ENCODE peak calls at places on chromosomes 6 and 20, in four cellular contexts. W, K, Q and T are unnamed samples. For H3K27me3, the result is how much of the 10 kb centered on the place peaks cover.

GRCh38 chr6:42210551-42210950 is 7.1 kb downstream of the MRPS10 start:
- DNase-seq in W (no peak), K (no peak), Q (no peak), T (no peak)

GRCh38 chr20:53040678-53041674 is 68.8 kb downstream of the TSHZ2 start:
- DNase-seq in W (peak), K (no peak), Q (no peak), T (no peak)

GRCh38 chr6:111852704-111853103 is 20.5 kb downstream of the FYN start:
- DNase-seq in Q (peak), W (no peak), K (no peak), T (no peak)

GRCh38 chr6:25363429-25363828 is 84.3 kb downstream of the CARMIL1 start:
- DNase-seq in Q (no peak), K (no peak), W (no peak), T (no peak)

GRCh38 chr6:44788387-44788981 is 401.0 kb downstream of the CDC5L start:
- DNase-seq in Q (peak), K (no peak), W (no peak), T (no peak)

GRCh38 chr6:9481292-9482029 is 933.4 kb downstream of the TFAP2A start:
- DNase-seq in Q (peak), K (no peak), W (no peak), T (no peak)

GRCh38 chr20:38645980-38646858 is 44.6 kb downstream of the ARHGAP40 start:
- DNase-seq in K (peak), Q (peak), W (peak), T (no peak)

GRCh38 chr20:35091808-35092523 is 641 bp downstream of the TRPC4AP start:
- DNase-seq in Q (peak), W (no peak), K (no peak), T (no peak)

GRCh38 chr20:20078041-20078440 is 25.7 kb downstream of the CFAP61 start:
- DNase-seq in K (no peak), Q (no peak), W (no peak), T (no peak)

GRCh38 chr6:90194371-90194841 is 102.2 kb downstream of the BACH2 start:
- DNase-seq in W (no peak), K (no peak), Q (peak), T (no peak)

GRCh38 chr6:112268011-112268410 is 13.6 kb upstream of the LAMA4 start:
- DNase-seq in K (no peak), Q (no peak), W (no peak), T (no peak)

GRCh38 chr6:77298298-77298697 is 165.0 kb downstream of the HTR1B start:
- DNase-seq in K (no peak), W (no peak), Q (peak), T (no peak)

GRCh38 chr6:42616716-42617115 is 52.9 kb downstream of the UBR2 start:
- DNase-seq in W (no peak), K (no peak), Q (peak), T (no peak)

GRCh38 chr20:59836768-59837167 is 96.7 kb downstream of the SYCP2 start:
- DNase-seq in K (no peak), W (no peak), Q (no peak), T (no peak)

GRCh38 chr6:160028487-160029275 is 59.8 kb downstream of the IGF2R start:
- DNase-seq in W (no peak), Q (no peak), K (no peak), T (no peak)

GRCh38 chr20:50464026-50464724 is 46.0 kb upstream of the PTPN1 start:
- DNase-seq in W (peak), Q (peak), K (peak), T (no peak)

GRCh38 chr20:61404311-61404710 is 152.2 kb downstream of the CDH4 start:
- DNase-seq in Q (no peak), W (no peak), K (no peak), T (no peak)

GRCh38 chr6:134447423-134447822 is 129.5 kb upstream of the SGK1 start:
- DNase-seq in Q (no peak), K (no peak), W (no peak), T (no peak)

GRCh38 chr6:33343953-33344611 is 26.5 kb upstream of the ZBTB22 start:
- DNase-seq in Q (no peak), W (no peak), K (no peak), T (no peak)

GRCh38 chr20:36101201-36101600 is 53.3 kb upstream of the EPB41L1 start:
- DNase-seq in K (no peak), W (no peak), Q (no peak), T (no peak)

DNA sequence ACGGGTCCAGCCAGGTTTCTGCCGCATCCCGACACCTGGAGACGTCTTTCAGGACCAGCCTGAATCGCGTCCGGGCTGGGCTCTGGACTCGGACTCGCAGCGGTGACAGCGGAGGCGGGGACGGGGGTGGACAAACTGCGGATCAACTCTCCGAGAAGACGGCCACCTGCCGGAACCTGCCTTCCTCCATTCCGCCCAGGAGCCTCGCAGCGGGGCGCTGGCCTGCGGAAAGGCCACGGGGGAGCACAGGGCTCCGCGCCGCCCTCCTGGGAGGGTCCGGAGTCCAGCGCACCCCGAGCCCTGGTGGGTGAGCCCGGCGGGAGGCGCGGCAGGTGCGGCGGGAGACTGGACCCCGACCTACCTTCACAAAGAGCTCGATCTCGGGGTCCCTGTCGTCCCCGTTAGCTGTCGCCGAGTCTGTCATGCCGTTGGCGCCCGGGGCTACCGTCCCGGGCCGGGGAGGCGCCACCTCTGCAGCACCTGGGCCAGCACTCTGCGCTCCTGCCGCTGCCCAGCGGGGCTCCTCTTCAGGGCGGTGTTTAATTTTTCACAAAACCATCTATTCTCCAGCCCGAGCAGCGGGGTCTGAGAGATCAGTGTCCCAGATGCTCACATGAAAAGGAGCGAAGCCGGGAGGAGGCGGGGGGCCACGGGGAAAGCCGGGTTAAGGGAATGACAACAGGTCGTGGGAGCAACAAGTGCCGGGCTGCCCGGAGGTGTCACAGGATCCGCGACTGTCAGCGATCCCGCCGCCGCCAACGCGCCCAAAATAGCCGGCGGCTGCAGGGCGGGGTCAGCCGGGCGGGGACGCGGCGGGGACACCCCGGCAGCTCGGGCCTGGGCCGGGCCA is at the start of gene CLIC5:
- DNase-seq in W (peak), K (peak), Q (no peak), T (no peak)
- H3K4me3 ChIP-seq in W (peak), K (peak), Q (peak), T (peak)

GRCh38 chr6:39350723-39351505 is 28.4 kb upstream of the KCNK16 start:
- DNase-seq in K (peak), W (no peak), Q (no peak), T (no peak)

GRCh38 chr6:39344821-39345280 is 22.3 kb upstream of the KCNK16 start:
- DNase-seq in W (no peak), K (peak), Q (no peak), T (no peak)

GRCh38 chr6:39348740-39349139 is 26.2 kb upstream of the KCNK16 start:
- DNase-seq in Q (no peak), W (no peak), K (peak), T (no peak)

GRCh38 chr6:39347201-39347600 is 24.7 kb upstream of the KCNK16 start:
- DNase-seq in W (no peak), K (peak), Q (no peak), T (no peak)

DNA sequence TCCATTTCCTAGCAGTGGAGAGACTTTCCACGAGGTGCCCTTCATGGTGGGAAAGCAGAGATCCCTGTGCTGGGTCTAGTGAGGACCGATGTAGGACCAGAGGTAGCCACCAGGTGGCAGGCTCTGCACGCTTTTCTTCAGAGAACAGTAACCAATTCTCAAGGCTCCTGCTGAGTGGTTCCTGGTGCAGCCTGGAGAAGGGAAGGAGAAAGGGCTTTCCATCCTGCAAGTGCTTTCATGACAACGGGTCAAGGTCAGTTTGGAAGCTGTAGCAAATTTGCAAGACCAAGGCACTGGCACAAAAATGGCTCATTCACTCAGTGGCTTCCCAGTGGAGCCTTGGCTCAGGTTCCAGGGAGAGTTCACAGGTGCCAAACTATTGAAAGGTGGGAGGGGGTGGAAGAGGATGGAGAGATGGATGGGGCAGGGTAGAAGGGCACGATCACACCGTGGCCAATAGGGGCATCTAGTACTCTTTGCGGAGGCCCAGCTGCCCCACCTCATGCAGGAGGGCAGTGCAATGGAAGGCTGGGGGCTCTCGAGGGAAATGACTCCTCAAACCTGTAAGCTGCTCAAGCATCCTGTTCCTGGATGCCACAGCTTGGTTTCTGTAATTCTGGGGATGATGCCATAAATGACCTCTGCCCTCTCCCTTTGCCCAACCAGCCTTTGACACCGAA is 25.5 kb upstream of the KCNK16 start:
- DNase-seq in W (peak), K (peak), Q (peak), T (peak)
- H3K27me3 ChIP-seq in W (under half), K (under half), Q (under half), T (under half)

DNA sequence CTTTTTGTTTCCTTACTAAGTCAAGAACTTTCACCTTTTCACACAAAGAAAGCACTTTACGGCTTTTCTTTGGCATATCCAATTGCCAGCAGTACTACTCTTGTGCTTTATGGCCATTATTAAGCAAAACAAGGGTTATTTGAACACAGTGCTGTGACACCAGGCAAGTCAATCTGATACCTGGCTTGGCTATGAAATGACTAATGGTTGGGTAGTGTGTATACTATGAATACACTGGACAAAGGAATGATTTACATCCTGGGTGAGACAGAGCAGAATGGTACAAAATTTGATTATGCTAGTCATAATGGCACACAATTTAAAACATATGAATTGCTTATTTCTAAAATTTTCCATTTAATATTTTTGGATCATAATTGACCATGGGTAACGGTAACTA is 22.1 kb upstream of the ADGRF1 start:
- DNase-seq in Q (no peak), K (no peak), W (no peak), T (no peak)
- H3K4me3 ChIP-seq in Q (no peak), K (no peak), W (no peak), T (no peak)

DNA sequence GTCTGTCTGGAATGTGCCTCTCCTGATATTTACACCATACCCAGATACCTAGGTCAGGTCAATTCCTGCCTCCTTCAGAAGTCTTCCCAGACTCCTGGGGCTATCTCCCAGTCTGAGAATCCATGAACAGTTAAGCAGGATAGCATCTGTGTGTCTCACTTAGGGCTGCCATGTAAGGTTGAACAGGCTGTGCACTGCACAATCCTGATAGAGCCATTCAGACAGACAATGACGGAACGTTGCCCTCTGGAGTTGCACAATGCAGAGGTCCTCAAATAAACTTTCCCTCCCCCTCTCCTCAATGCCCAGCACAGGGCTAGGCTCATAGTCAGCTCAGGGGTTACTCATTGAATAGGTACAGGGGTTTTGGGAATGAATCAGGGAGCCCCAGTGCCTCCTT is 89.7 kb downstream of the CD40 start:
- DNase-seq in W (no peak), Q (no peak), K (no peak), T (no peak)
- H3K27me3 ChIP-seq in W (under half), Q (under half), K (half or more), T (under half)

GRCh38 chr6:22708469-22708868 is 139.1 kb downstream of the HDGFL1 start:
- DNase-seq in W (no peak), K (no peak), Q (no peak), T (no peak)
- H3K4me3 ChIP-seq in W (no peak), K (no peak), Q (no peak), T (no peak)

GRCh38 chr20:37575884-37576283 is 48.2 kb upstream of the BLCAP start:
- DNase-seq in W (no peak), K (no peak), Q (no peak), T (no peak)

GRCh38 chr20:37574199-37574890 is 46.7 kb upstream of the BLCAP start:
- DNase-seq in W (no peak), Q (no peak), K (no peak), T (no peak)

GRCh38 chr20:37577972-37578371 is 50.3 kb upstream of the BLCAP start:
- DNase-seq in W (no peak), Q (no peak), K (no peak), T (no peak)

GRCh38 chr20:37579091-37579490 is 51.4 kb upstream of the BLCAP start:
- DNase-seq in W (no peak), Q (no peak), K (no peak), T (no peak)

GRCh38 chr20:37576911-37577310 is 49.2 kb upstream of the BLCAP start:
- DNase-seq in K (no peak), W (no peak), Q (no peak), T (no peak)
- H3K27me3 ChIP-seq in K (under half), W (under half), Q (half or more), T (under half)

DNA sequence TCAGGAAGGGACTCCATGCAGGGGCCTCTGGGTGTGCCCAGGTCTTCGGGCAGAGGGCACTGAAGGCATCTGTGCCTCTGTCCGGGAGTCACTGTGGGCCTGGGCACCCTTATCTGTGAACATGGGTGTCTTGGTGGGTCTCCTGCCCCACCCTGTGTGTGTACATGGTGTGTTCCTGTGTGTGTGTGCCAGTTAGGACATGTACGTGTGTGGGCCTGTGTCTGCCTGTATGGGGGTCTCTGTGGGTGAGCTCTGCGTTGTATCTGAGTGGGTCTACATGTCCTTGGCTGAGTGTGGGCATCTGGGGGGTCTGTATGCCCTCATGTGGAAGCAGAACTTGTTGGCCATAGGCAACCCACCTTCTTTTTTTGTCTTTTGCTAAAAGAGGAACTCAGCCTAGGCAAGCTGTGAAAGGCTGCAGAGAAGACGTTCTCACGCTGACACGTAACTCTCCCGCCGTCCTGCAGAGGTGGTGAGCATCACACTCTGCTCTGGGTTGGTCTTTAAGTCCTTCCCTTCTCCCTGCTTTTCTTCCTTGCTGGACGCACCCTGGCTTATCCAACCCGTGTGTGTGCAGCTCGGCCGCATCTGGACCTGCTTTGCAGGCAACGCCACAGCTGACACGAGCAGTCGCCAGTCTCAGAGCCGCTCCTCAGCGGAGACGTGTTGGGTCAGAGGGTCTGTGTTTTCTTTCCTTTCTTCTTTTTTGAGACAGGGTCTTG is 532 bp upstream of the NPBWR2 start:
- DNase-seq in W (no peak), Q (no peak), K (peak), T (no peak)
- H3K4me3 ChIP-seq in W (no peak), Q (no peak), K (no peak), T (no peak)

GRCh38 chr6:28809947-28810654 is 113.7 kb downstream of the TRIM27 start:
- DNase-seq in W (no peak), Q (no peak), K (no peak), T (no peak)
- H3K27me3 ChIP-seq in W (half or more), Q (half or more), K (half or more), T (under half)